ENCODE peak calls at places on chromosome 3, in eight cellular contexts. One of them, this sample, is unnamed.

GRCh38 chr3:196948442-196949365 is 6.4 kb upstream of the NCBP2 start:
- DNase-seq in memory B cell: no peak
- DNase-seq in A549: no peak
- DNase-seq in tibial artery: no peak
- DNase-seq in CD4-positive, alpha-beta T cell: no peak
- DNase-seq in foreskin fibroblast: peak; percentile 67
- DNase-seq in A172: no peak
- DNase-seq in NCI-H510A treated with DMSO at 0.1 percent for 48 hours: no peak
- DNase-seq in this sample: peak; percentile 52

GRCh38 chr3:3685721-3686120 is 113.5 kb upstream of the LRRN1 start:
- DNase-seq in memory B cell: no peak
- DNase-seq in A549: no peak
- DNase-seq in tibial artery: no peak
- DNase-seq in CD4-positive, alpha-beta T cell: no peak
- DNase-seq in foreskin fibroblast: no peak
- DNase-seq in A172: no peak
- DNase-seq in NCI-H510A treated with DMSO at 0.1 percent for 48 hours: no peak
- DNase-seq in this sample: no peak

GRCh38 chr3:49602877-49603411 is 48.7 kb downstream of the BSN start:
- DNase-seq in memory B cell: no peak
- DNase-seq in A549: no peak
- DNase-seq in tibial artery: no peak
- DNase-seq in CD4-positive, alpha-beta T cell: peak; percentile 39
- DNase-seq in foreskin fibroblast: no peak
- DNase-seq in A172: no peak
- DNase-seq in NCI-H510A treated with DMSO at 0.1 percent for 48 hours: peak; percentile 10
- DNase-seq in this sample: no peak

GRCh38 chr3:128278761-128279593 is 125.7 kb downstream of the EEFSEC start:
- DNase-seq in memory B cell: no peak
- DNase-seq in A549: no peak
- DNase-seq in tibial artery: peak; percentile 36
- DNase-seq in CD4-positive, alpha-beta T cell: no peak
- DNase-seq in foreskin fibroblast: peak; percentile 98
- DNase-seq in A172: peak; percentile 46
- DNase-seq in NCI-H510A treated with DMSO at 0.1 percent for 48 hours: peak; percentile 6
- DNase-seq in this sample: no peak

GRCh38 chr3:128080323-128080898 is 28.2 kb downstream of the SEC61A1 start:
- DNase-seq in memory B cell: no peak
- DNase-seq in A549: no peak
- DNase-seq in tibial artery: no peak
- DNase-seq in CD4-positive, alpha-beta T cell: no peak
- DNase-seq in foreskin fibroblast: peak; percentile 97
- DNase-seq in A172: peak; percentile 80
- DNase-seq in NCI-H510A treated with DMSO at 0.1 percent for 48 hours: no peak
- DNase-seq in this sample: peak; percentile 30

GRCh38 chr3:124831631-124832184 is 55.5 kb downstream of the ITGB5 start:
- DNase-seq in memory B cell: no peak
- DNase-seq in A549: no peak
- DNase-seq in tibial artery: no peak
- DNase-seq in CD4-positive, alpha-beta T cell: no peak
- DNase-seq in foreskin fibroblast: no peak
- DNase-seq in A172: no peak
- DNase-seq in NCI-H510A treated with DMSO at 0.1 percent for 48 hours: no peak
- DNase-seq in this sample: peak; percentile 27

GRCh38 chr3:129022114-129022994 is 21.2 kb downstream of the EFCC1 start:
- DNase-seq in memory B cell: no peak
- DNase-seq in A549: no peak
- DNase-seq in tibial artery: no peak
- DNase-seq in CD4-positive, alpha-beta T cell: no peak
- DNase-seq in foreskin fibroblast: peak; percentile 71
- DNase-seq in A172: no peak
- DNase-seq in NCI-H510A treated with DMSO at 0.1 percent for 48 hours: no peak
- DNase-seq in this sample: peak; percentile 41

GRCh38 chr3:60351481-60351880 is 899.8 kb downstream of the FHIT start:
- DNase-seq in memory B cell: no peak
- DNase-seq in A549: no peak
- DNase-seq in tibial artery: no peak
- DNase-seq in CD4-positive, alpha-beta T cell: no peak
- DNase-seq in foreskin fibroblast: no peak
- DNase-seq in A172: no peak
- DNase-seq in NCI-H510A treated with DMSO at 0.1 percent for 48 hours: no peak
- DNase-seq in this sample: no peak

GRCh38 chr3:197793246-197793645 is 2.2 kb downstream of the LRCH3 start:
- DNase-seq in memory B cell: no peak
- DNase-seq in A549: no peak
- DNase-seq in tibial artery: no peak
- DNase-seq in CD4-positive, alpha-beta T cell: no peak
- DNase-seq in foreskin fibroblast: peak; percentile 66
- DNase-seq in A172: peak; percentile 22
- DNase-seq in NCI-H510A treated with DMSO at 0.1 percent for 48 hours: no peak
- DNase-seq in this sample: no peak

GRCh38 chr3:139572847-139573672 is 33.5 kb upstream of the RBP1 start:
- DNase-seq in memory B cell: no peak
- DNase-seq in A549: no peak
- DNase-seq in tibial artery: peak; percentile 27
- DNase-seq in CD4-positive, alpha-beta T cell: no peak
- DNase-seq in foreskin fibroblast: no peak
- DNase-seq in A172: no peak
- DNase-seq in NCI-H510A treated with DMSO at 0.1 percent for 48 hours: no peak
- DNase-seq in this sample: no peak

GRCh38 chr3:52455283-52456168 is at the start of gene NISCH:
- DNase-seq in memory B cell: peak; percentile 97
- DNase-seq in A549: peak; percentile 60
- DNase-seq in tibial artery: peak; percentile 88
- DNase-seq in CD4-positive, alpha-beta T cell: peak; percentile 91
- DNase-seq in foreskin fibroblast: peak; percentile 92
- DNase-seq in A172: peak; percentile 46
- DNase-seq in NCI-H510A treated with DMSO at 0.1 percent for 48 hours: peak; percentile 72
- DNase-seq in this sample: peak; percentile 88

GRCh38 chr3:128946411-128946810 is 47.5 kb downstream of the CFAP92 start:
- DNase-seq in memory B cell: no peak
- DNase-seq in A549: no peak
- DNase-seq in tibial artery: no peak
- DNase-seq in CD4-positive, alpha-beta T cell: no peak
- DNase-seq in foreskin fibroblast: no peak
- DNase-seq in A172: no peak
- DNase-seq in NCI-H510A treated with DMSO at 0.1 percent for 48 hours: no peak
- DNase-seq in this sample: no peak

GRCh38 chr3:113097821-113098516 is 107.2 kb downstream of the GTPBP8 start:
- DNase-seq in memory B cell: no peak
- DNase-seq in A549: peak; percentile 55
- DNase-seq in tibial artery: no peak
- DNase-seq in CD4-positive, alpha-beta T cell: no peak
- DNase-seq in foreskin fibroblast: peak; percentile 87
- DNase-seq in A172: peak; percentile 94
- DNase-seq in NCI-H510A treated with DMSO at 0.1 percent for 48 hours: no peak
- DNase-seq in this sample: no peak

GRCh38 chr3:52181543-52181942 is 16.4 kb upstream of the ALAS1 start:
- DNase-seq in memory B cell: no peak
- DNase-seq in A549: no peak
- DNase-seq in tibial artery: no peak
- DNase-seq in CD4-positive, alpha-beta T cell: no peak
- DNase-seq in foreskin fibroblast: peak; percentile 67
- DNase-seq in A172: no peak
- DNase-seq in NCI-H510A treated with DMSO at 0.1 percent for 48 hours: no peak
- DNase-seq in this sample: no peak

GRCh38 chr3:38003371-38003816 is 12.8 kb downstream of the VILL start:
- DNase-seq in memory B cell: peak; percentile 60
- DNase-seq in A549: peak; percentile 62
- DNase-seq in tibial artery: peak; percentile 57
- DNase-seq in CD4-positive, alpha-beta T cell: peak; percentile 33
- DNase-seq in foreskin fibroblast: peak; percentile 67
- DNase-seq in A172: peak; percentile 33
- DNase-seq in NCI-H510A treated with DMSO at 0.1 percent for 48 hours: no peak
- DNase-seq in this sample: peak; percentile 84

GRCh38 chr3:134704556-134704955 is 53.7 kb upstream of the KY start:
- DNase-seq in memory B cell: no peak
- DNase-seq in A549: no peak
- DNase-seq in tibial artery: no peak
- DNase-seq in CD4-positive, alpha-beta T cell: no peak
- DNase-seq in foreskin fibroblast: no peak
- DNase-seq in A172: no peak
- DNase-seq in NCI-H510A treated with DMSO at 0.1 percent for 48 hours: peak; percentile 59
- DNase-seq in this sample: no peak

GRCh38 chr3:151644986-151645385 is 88.7 kb upstream of the AADACL2 start:
- DNase-seq in memory B cell: no peak
- DNase-seq in A549: no peak
- DNase-seq in tibial artery: no peak
- DNase-seq in CD4-positive, alpha-beta T cell: no peak
- DNase-seq in foreskin fibroblast: no peak
- DNase-seq in A172: no peak
- DNase-seq in NCI-H510A treated with DMSO at 0.1 percent for 48 hours: no peak
- DNase-seq in this sample: no peak

GRCh38 chr3:25001041-25001591 is 426.9 kb upstream of the RARB start:
- DNase-seq in memory B cell: no peak
- DNase-seq in A549: no peak
- DNase-seq in tibial artery: no peak
- DNase-seq in CD4-positive, alpha-beta T cell: no peak
- DNase-seq in foreskin fibroblast: no peak
- DNase-seq in A172: no peak
- DNase-seq in NCI-H510A treated with DMSO at 0.1 percent for 48 hours: no peak
- DNase-seq in this sample: no peak

GRCh38 chr3:78839710-78840109 is 928.1 kb downstream of the ROBO1 start:
- DNase-seq in memory B cell: no peak
- DNase-seq in A549: no peak
- DNase-seq in tibial artery: no peak
- DNase-seq in CD4-positive, alpha-beta T cell: no peak
- DNase-seq in foreskin fibroblast: peak; percentile 53
- DNase-seq in A172: peak; percentile 13
- DNase-seq in NCI-H510A treated with DMSO at 0.1 percent for 48 hours: no peak
- DNase-seq in this sample: no peak

GRCh38 chr3:5122741-5123706 is 932 bp downstream of the ARL8B start:
- DNase-seq in memory B cell: no peak
- DNase-seq in A549: peak; percentile 48
- DNase-seq in tibial artery: peak; percentile 68
- DNase-seq in CD4-positive, alpha-beta T cell: peak; percentile 16
- DNase-seq in foreskin fibroblast: peak; percentile 67
- DNase-seq in A172: peak; percentile 29
- DNase-seq in NCI-H510A treated with DMSO at 0.1 percent for 48 hours: no peak
- DNase-seq in this sample: no peak

GRCh38 chr3:52055537-52056351 is 627 bp downstream of the DUSP7 start:
- DNase-seq in memory B cell: peak; percentile 61
- DNase-seq in A549: peak; percentile 23
- DNase-seq in tibial artery: no peak
- DNase-seq in CD4-positive, alpha-beta T cell: peak; percentile 22
- DNase-seq in foreskin fibroblast: peak; percentile 82
- DNase-seq in A172: peak; percentile 22
- DNase-seq in NCI-H510A treated with DMSO at 0.1 percent for 48 hours: no peak
- DNase-seq in this sample: peak; percentile 59

GRCh38 chr3:14540821-14541385 is 761 bp upstream of the GRIP2 start:
- DNase-seq in memory B cell: no peak
- DNase-seq in A549: no peak
- DNase-seq in tibial artery: no peak
- DNase-seq in CD4-positive, alpha-beta T cell: no peak
- DNase-seq in foreskin fibroblast: no peak
- DNase-seq in A172: no peak
- DNase-seq in NCI-H510A treated with DMSO at 0.1 percent for 48 hours: no peak
- DNase-seq in this sample: no peak

GRCh38 chr3:129412542-129413198 is 15.8 kb downstream of the EFCAB12 start:
- DNase-seq in memory B cell: no peak
- DNase-seq in A549: no peak
- DNase-seq in tibial artery: no peak
- DNase-seq in CD4-positive, alpha-beta T cell: no peak
- DNase-seq in foreskin fibroblast: peak; percentile 47
- DNase-seq in A172: no peak
- DNase-seq in NCI-H510A treated with DMSO at 0.1 percent for 48 hours: no peak
- DNase-seq in this sample: no peak

GRCh38 chr3:178677961-178678360 is 141.7 kb downstream of the KCNMB2 start:
- DNase-seq in memory B cell: no peak
- DNase-seq in A549: no peak
- DNase-seq in tibial artery: no peak
- DNase-seq in CD4-positive, alpha-beta T cell: no peak
- DNase-seq in foreskin fibroblast: no peak
- DNase-seq in A172: no peak
- DNase-seq in NCI-H510A treated with DMSO at 0.1 percent for 48 hours: no peak
- DNase-seq in this sample: no peak

GRCh38 chr3:111210003-111210699 is 138.5 kb downstream of the NECTIN3 start:
- DNase-seq in memory B cell: no peak
- DNase-seq in A549: no peak
- DNase-seq in tibial artery: no peak
- DNase-seq in CD4-positive, alpha-beta T cell: no peak
- DNase-seq in foreskin fibroblast: peak; percentile 83
- DNase-seq in A172: peak; percentile 10
- DNase-seq in NCI-H510A treated with DMSO at 0.1 percent for 48 hours: no peak
- DNase-seq in this sample: no peak

GRCh38 chr3:182491571-182491970 is 301.7 kb upstream of the ATP11B start:
- DNase-seq in memory B cell: no peak
- DNase-seq in A549: no peak
- DNase-seq in tibial artery: no peak
- DNase-seq in CD4-positive, alpha-beta T cell: no peak
- DNase-seq in foreskin fibroblast: no peak
- DNase-seq in A172: no peak
- DNase-seq in NCI-H510A treated with DMSO at 0.1 percent for 48 hours: peak; percentile 90
- DNase-seq in this sample: no peak

GRCh38 chr3:191476053-191476787 is 15.3 kb downstream of the PYDC2 start:
- DNase-seq in memory B cell: no peak
- DNase-seq in A549: no peak
- DNase-seq in tibial artery: no peak
- DNase-seq in CD4-positive, alpha-beta T cell: no peak
- DNase-seq in foreskin fibroblast: no peak
- DNase-seq in A172: peak; percentile 6
- DNase-seq in NCI-H510A treated with DMSO at 0.1 percent for 48 hours: no peak
- DNase-seq in this sample: no peak

GRCh38 chr3:15319575-15319974 is 12.8 kb downstream of the SH3BP5 start:
- DNase-seq in memory B cell: no peak
- DNase-seq in A549: no peak
- DNase-seq in tibial artery: peak; percentile 80
- DNase-seq in CD4-positive, alpha-beta T cell: no peak
- DNase-seq in foreskin fibroblast: peak; percentile 81
- DNase-seq in A172: peak; percentile 46
- DNase-seq in NCI-H510A treated with DMSO at 0.1 percent for 48 hours: peak; percentile 80
- DNase-seq in this sample: no peak

GRCh38 chr3:37321260-37321852 is 147.0 kb upstream of the LRRFIP2 start:
- DNase-seq in memory B cell: no peak
- DNase-seq in A549: no peak
- DNase-seq in tibial artery: no peak
- DNase-seq in CD4-positive, alpha-beta T cell: no peak
- DNase-seq in foreskin fibroblast: no peak
- DNase-seq in A172: no peak
- DNase-seq in NCI-H510A treated with DMSO at 0.1 percent for 48 hours: no peak
- DNase-seq in this sample: no peak

GRCh38 chr3:178705925-178706324 is 169.7 kb downstream of the KCNMB2 start:
- DNase-seq in memory B cell: no peak
- DNase-seq in A549: no peak
- DNase-seq in tibial artery: no peak
- DNase-seq in CD4-positive, alpha-beta T cell: no peak
- DNase-seq in foreskin fibroblast: peak; percentile 77
- DNase-seq in A172: no peak
- DNase-seq in NCI-H510A treated with DMSO at 0.1 percent for 48 hours: peak; percentile 79
- DNase-seq in this sample: no peak